ENCODE peak calls at places on chromosome 9, in seven cellular contexts. One of them, this sample, is unnamed.

GRCh38 chr9:105142406-105143092 is 101.9 kb upstream of the SLC44A1 start:
- DNase-seq in transverse colon: no peak
- DNase-seq in HFFc6: no peak
- DNase-seq in naive thymus-derived CD4-positive, alpha-beta T cell: no peak
- DNase-seq in substantia nigra: no peak
- DNase-seq in RCC 7860: peak; percentile 62
- DNase-seq in mesendoderm: no peak
- DNase-seq in this sample: no peak

GRCh38 chr9:126682928-126683697 is 69.4 kb downstream of the LMX1B start:
- DNase-seq in mesendoderm: no peak
- DNase-seq in naive thymus-derived CD4-positive, alpha-beta T cell: no peak
- DNase-seq in transverse colon: no peak
- DNase-seq in substantia nigra: no peak
- DNase-seq in HFFc6: no peak
- DNase-seq in RCC 7860: no peak
- DNase-seq in this sample: no peak

GRCh38 chr9:95084254-95084934 is 233.1 kb downstream of the FANCC start:
- DNase-seq in transverse colon: no peak
- DNase-seq in naive thymus-derived CD4-positive, alpha-beta T cell: no peak
- DNase-seq in RCC 7860: no peak
- DNase-seq in mesendoderm: no peak
- DNase-seq in substantia nigra: no peak
- DNase-seq in HFFc6: no peak
- DNase-seq in this sample: no peak

GRCh38 chr9:37197158-37198033 is 77.0 kb downstream of the ZCCHC7 start:
- DNase-seq in mesendoderm: peak; percentile 89
- DNase-seq in HFFc6: no peak
- DNase-seq in naive thymus-derived CD4-positive, alpha-beta T cell: no peak
- DNase-seq in substantia nigra: no peak
- DNase-seq in transverse colon: no peak
- DNase-seq in RCC 7860: peak; percentile 45
- DNase-seq in this sample: no peak

GRCh38 chr9:23551171-23551795 is 274.8 kb downstream of the ELAVL2 start:
- DNase-seq in transverse colon: no peak
- DNase-seq in naive thymus-derived CD4-positive, alpha-beta T cell: no peak
- DNase-seq in RCC 7860: no peak
- DNase-seq in mesendoderm: no peak
- DNase-seq in substantia nigra: no peak
- DNase-seq in HFFc6: no peak
- DNase-seq in this sample: no peak

GRCh38 chr9:36877239-36877638 is 156.8 kb downstream of the PAX5 start:
- DNase-seq in substantia nigra: no peak
- DNase-seq in RCC 7860: no peak
- DNase-seq in naive thymus-derived CD4-positive, alpha-beta T cell: no peak
- DNase-seq in HFFc6: no peak
- DNase-seq in transverse colon: no peak
- DNase-seq in mesendoderm: no peak
- DNase-seq in this sample: no peak

GRCh38 chr9:96523429-96523828 is 73.5 kb downstream of the HABP4 start:
- DNase-seq in mesendoderm: no peak
- DNase-seq in naive thymus-derived CD4-positive, alpha-beta T cell: no peak
- DNase-seq in RCC 7860: no peak
- DNase-seq in HFFc6: no peak
- DNase-seq in transverse colon: no peak
- DNase-seq in substantia nigra: no peak
- DNase-seq in this sample: no peak

GRCh38 chr9:18605763-18606162 is 131.8 kb downstream of the ADAMTSL1 start:
- DNase-seq in mesendoderm: peak; percentile 6
- DNase-seq in substantia nigra: no peak
- DNase-seq in transverse colon: no peak
- DNase-seq in naive thymus-derived CD4-positive, alpha-beta T cell: no peak
- DNase-seq in HFFc6: no peak
- DNase-seq in RCC 7860: no peak
- DNase-seq in this sample: no peak

GRCh38 chr9:86407022-86407421 is 52.8 kb upstream of the TUT7 start:
- DNase-seq in substantia nigra: no peak
- DNase-seq in HFFc6: peak; percentile 31
- DNase-seq in mesendoderm: peak; percentile 64
- DNase-seq in RCC 7860: peak; percentile 35
- DNase-seq in naive thymus-derived CD4-positive, alpha-beta T cell: no peak
- DNase-seq in transverse colon: no peak
- DNase-seq in this sample: no peak

GRCh38 chr9:86903461-86904010 is 43.8 kb downstream of the GAS1 start:
- DNase-seq in RCC 7860: no peak
- DNase-seq in naive thymus-derived CD4-positive, alpha-beta T cell: no peak
- DNase-seq in substantia nigra: no peak
- DNase-seq in mesendoderm: no peak
- DNase-seq in HFFc6: no peak
- DNase-seq in transverse colon: no peak
- DNase-seq in this sample: no peak

GRCh38 chr9:22160235-22160634 is 151.1 kb upstream of the CDKN2B start:
- DNase-seq in substantia nigra: no peak
- DNase-seq in RCC 7860: no peak
- DNase-seq in transverse colon: no peak
- DNase-seq in mesendoderm: no peak
- DNase-seq in naive thymus-derived CD4-positive, alpha-beta T cell: no peak
- DNase-seq in HFFc6: no peak
- DNase-seq in this sample: no peak

GRCh38 chr9:123369296-123369695 is 13.3 kb downstream of the CRB2 start:
- DNase-seq in mesendoderm: no peak
- DNase-seq in HFFc6: no peak
- DNase-seq in naive thymus-derived CD4-positive, alpha-beta T cell: no peak
- DNase-seq in substantia nigra: no peak
- DNase-seq in transverse colon: no peak
- DNase-seq in RCC 7860: no peak
- DNase-seq in this sample: no peak

GRCh38 chr9:8679405-8679951 is 879.9 kb upstream of the DMAC1 start:
- DNase-seq in RCC 7860: no peak
- DNase-seq in transverse colon: no peak
- DNase-seq in substantia nigra: no peak
- DNase-seq in mesendoderm: no peak
- DNase-seq in HFFc6: no peak
- DNase-seq in naive thymus-derived CD4-positive, alpha-beta T cell: no peak
- DNase-seq in this sample: no peak

GRCh38 chr9:37676411-37676830 is 25.7 kb downstream of the FRMPD1 start:
- DNase-seq in transverse colon: no peak
- DNase-seq in HFFc6: no peak
- DNase-seq in mesendoderm: no peak
- DNase-seq in substantia nigra: peak; percentile 60
- DNase-seq in naive thymus-derived CD4-positive, alpha-beta T cell: no peak
- DNase-seq in RCC 7860: no peak
- DNase-seq in this sample: peak; percentile 17

GRCh38 chr9:119026120-119026519 is 343.1 kb downstream of the BRINP1 start:
- DNase-seq in HFFc6: no peak
- DNase-seq in substantia nigra: peak; percentile 54
- DNase-seq in mesendoderm: peak; percentile 13
- DNase-seq in RCC 7860: no peak
- DNase-seq in naive thymus-derived CD4-positive, alpha-beta T cell: no peak
- DNase-seq in transverse colon: peak; percentile 8
- DNase-seq in this sample: peak; percentile 22

GRCh38 chr9:101326501-101326900 is 58.3 kb downstream of the BAAT start:
- DNase-seq in naive thymus-derived CD4-positive, alpha-beta T cell: no peak
- DNase-seq in RCC 7860: no peak
- DNase-seq in substantia nigra: no peak
- DNase-seq in HFFc6: no peak
- DNase-seq in transverse colon: no peak
- DNase-seq in mesendoderm: no peak
- DNase-seq in this sample: no peak

GRCh38 chr9:133429641-133430161 is 7.5 kb downstream of the ADAMTS13 start:
- DNase-seq in RCC 7860: no peak
- DNase-seq in HFFc6: no peak
- DNase-seq in substantia nigra: no peak
- DNase-seq in mesendoderm: peak; percentile 90
- DNase-seq in transverse colon: peak; percentile 59
- DNase-seq in naive thymus-derived CD4-positive, alpha-beta T cell: no peak
- DNase-seq in this sample: no peak

GRCh38 chr9:71806916-71807315 is 38.6 kb upstream of the CEMIP2 start:
- DNase-seq in RCC 7860: peak; percentile 58
- DNase-seq in substantia nigra: peak; percentile 44
- DNase-seq in naive thymus-derived CD4-positive, alpha-beta T cell: peak; percentile 20
- DNase-seq in HFFc6: peak; percentile 80
- DNase-seq in transverse colon: peak; percentile 62
- DNase-seq in mesendoderm: peak; percentile 90
- DNase-seq in this sample: peak; percentile 39

GRCh38 chr9:110135858-110136257 is 72.1 kb downstream of the C9orf152 start:
- DNase-seq in RCC 7860: no peak
- DNase-seq in naive thymus-derived CD4-positive, alpha-beta T cell: no peak
- DNase-seq in HFFc6: no peak
- DNase-seq in transverse colon: no peak
- DNase-seq in substantia nigra: no peak
- DNase-seq in mesendoderm: no peak
- DNase-seq in this sample: no peak

GRCh38 chr9:121373401-121373769 is 3.3 kb upstream of the STOM start:
- DNase-seq in substantia nigra: no peak
- DNase-seq in transverse colon: no peak
- DNase-seq in mesendoderm: no peak
- DNase-seq in naive thymus-derived CD4-positive, alpha-beta T cell: no peak
- DNase-seq in HFFc6: no peak
- DNase-seq in RCC 7860: no peak
- DNase-seq in this sample: no peak

GRCh38 chr9:131422241-131422792 is 28.4 kb downstream of the PRRC2B start:
- DNase-seq in substantia nigra: no peak
- DNase-seq in RCC 7860: peak; percentile 56
- DNase-seq in mesendoderm: no peak
- DNase-seq in transverse colon: no peak
- DNase-seq in HFFc6: peak; percentile 16
- DNase-seq in naive thymus-derived CD4-positive, alpha-beta T cell: no peak
- DNase-seq in this sample: no peak

GRCh38 chr9:16704489-16705111 is 165.9 kb downstream of the BNC2 start:
- DNase-seq in naive thymus-derived CD4-positive, alpha-beta T cell: no peak
- DNase-seq in transverse colon: peak; percentile 13
- DNase-seq in mesendoderm: peak; percentile 91
- DNase-seq in substantia nigra: no peak
- DNase-seq in RCC 7860: no peak
- DNase-seq in HFFc6: no peak
- DNase-seq in this sample: no peak

GRCh38 chr9:109451311-109452025 is 46.6 kb downstream of the PTPN3 start:
- DNase-seq in HFFc6: no peak
- DNase-seq in RCC 7860: no peak
- DNase-seq in naive thymus-derived CD4-positive, alpha-beta T cell: no peak
- DNase-seq in mesendoderm: peak; percentile 62
- DNase-seq in transverse colon: no peak
- DNase-seq in substantia nigra: no peak
- DNase-seq in this sample: no peak

GRCh38 chr9:129109952-129110739 is 447 bp downstream of the CRAT start:
- DNase-seq in HFFc6: peak; percentile 7
- DNase-seq in substantia nigra: no peak
- DNase-seq in mesendoderm: peak; percentile 7
- DNase-seq in naive thymus-derived CD4-positive, alpha-beta T cell: no peak
- DNase-seq in transverse colon: peak; percentile 32
- DNase-seq in RCC 7860: no peak
- DNase-seq in this sample: no peak

GRCh38 chr9:120571443-120572257 is 8.3 kb downstream of the CDK5RAP2 start:
- DNase-seq in HFFc6: no peak
- DNase-seq in naive thymus-derived CD4-positive, alpha-beta T cell: no peak
- DNase-seq in RCC 7860: no peak
- DNase-seq in substantia nigra: peak; percentile 71
- DNase-seq in mesendoderm: no peak
- DNase-seq in transverse colon: no peak
- DNase-seq in this sample: peak; percentile 64

GRCh38 chr9:98580956-98581355 is 127.8 kb downstream of the GABBR2 start:
- DNase-seq in substantia nigra: no peak
- DNase-seq in naive thymus-derived CD4-positive, alpha-beta T cell: no peak
- DNase-seq in HFFc6: no peak
- DNase-seq in RCC 7860: no peak
- DNase-seq in transverse colon: no peak
- DNase-seq in mesendoderm: no peak
- DNase-seq in this sample: no peak

GRCh38 chr9:2466703-2467102 is 154.9 kb upstream of the VLDLR start:
- DNase-seq in RCC 7860: no peak
- DNase-seq in transverse colon: peak; percentile 12
- DNase-seq in mesendoderm: no peak
- DNase-seq in naive thymus-derived CD4-positive, alpha-beta T cell: no peak
- DNase-seq in substantia nigra: no peak
- DNase-seq in HFFc6: no peak
- DNase-seq in this sample: no peak

GRCh38 chr9:73577867-73578266 is 426.2 kb downstream of the ANXA1 start:
- DNase-seq in HFFc6: no peak
- DNase-seq in transverse colon: no peak
- DNase-seq in substantia nigra: peak; percentile 3
- DNase-seq in RCC 7860: peak; percentile 27
- DNase-seq in mesendoderm: no peak
- DNase-seq in naive thymus-derived CD4-positive, alpha-beta T cell: no peak
- DNase-seq in this sample: peak; percentile 30

GRCh38 chr9:8071445-8071798 is 271.8 kb upstream of the DMAC1 start:
- DNase-seq in naive thymus-derived CD4-positive, alpha-beta T cell: no peak
- DNase-seq in transverse colon: no peak
- DNase-seq in RCC 7860: no peak
- DNase-seq in mesendoderm: peak; percentile 37
- DNase-seq in HFFc6: no peak
- DNase-seq in substantia nigra: no peak
- DNase-seq in this sample: no peak

GRCh38 chr9:83511051-83511450 is 27.1 kb downstream of the FRMD3 start:
- DNase-seq in naive thymus-derived CD4-positive, alpha-beta T cell: no peak
- DNase-seq in transverse colon: no peak
- DNase-seq in HFFc6: peak; percentile 66
- DNase-seq in RCC 7860: peak; percentile 9
- DNase-seq in substantia nigra: no peak
- DNase-seq in mesendoderm: no peak
- DNase-seq in this sample: no peak

GRCh38 chr9:116549786-116550660 is 137.1 kb upstream of the TRIM32 start:
- DNase-seq in HFFc6: no peak
- DNase-seq in transverse colon: no peak
- DNase-seq in RCC 7860: peak; percentile 7
- DNase-seq in substantia nigra: no peak
- DNase-seq in mesendoderm: no peak
- DNase-seq in naive thymus-derived CD4-positive, alpha-beta T cell: no peak
- DNase-seq in this sample: no peak

GRCh38 chr9:118643118-118643517 is 726.1 kb downstream of the BRINP1 start:
- DNase-seq in substantia nigra: no peak
- DNase-seq in RCC 7860: peak; percentile 98
- DNase-seq in naive thymus-derived CD4-positive, alpha-beta T cell: no peak
- DNase-seq in mesendoderm: peak; percentile 96
- DNase-seq in transverse colon: no peak
- DNase-seq in HFFc6: peak; percentile 56
- DNase-seq in this sample: no peak

This sample was measured in hypothalamus.